ENCODE peak calls at places on chromosome 2, in ten cellular contexts. One of them, this sample, is unnamed.

GRCh38 chr2:123738643-123739042 is 286.4 kb upstream of the CNTNAP5 start:
- DNase-seq in CD8-positive, alpha-beta memory T cell: no peak
- DNase-seq in foreskin keratinocyte: peak
- DNase-seq in astrocyte: no peak
- DNase-seq in hepatocyte: peak
- DNase-seq in lower lobe of right lung: no peak
- DNase-seq in heart left ventricle: no peak
- DNase-seq in GM12878: no peak
- DNase-seq in endodermal cell: no peak
- DNase-seq in right lobe of liver: no peak
- DNase-seq in this sample: no peak

GRCh38 chr2:236578411-236578846 is 8.8 kb downstream of the ACKR3 start:
- DNase-seq in CD8-positive, alpha-beta memory T cell: no peak
- DNase-seq in foreskin keratinocyte: no peak
- DNase-seq in astrocyte: no peak
- DNase-seq in hepatocyte: no peak
- DNase-seq in lower lobe of right lung: no peak
- DNase-seq in heart left ventricle: no peak
- DNase-seq in GM12878: no peak
- DNase-seq in endodermal cell: no peak
- DNase-seq in right lobe of liver: no peak
- DNase-seq in this sample: no peak

GRCh38 chr2:133444411-133444934 is 123.8 kb downstream of the NCKAP5 start:
- DNase-seq in CD8-positive, alpha-beta memory T cell: no peak
- DNase-seq in foreskin keratinocyte: no peak
- DNase-seq in astrocyte: no peak
- DNase-seq in hepatocyte: no peak
- DNase-seq in lower lobe of right lung: no peak
- DNase-seq in heart left ventricle: no peak
- DNase-seq in GM12878: no peak
- DNase-seq in endodermal cell: no peak
- DNase-seq in right lobe of liver: no peak
- DNase-seq in this sample: no peak

GRCh38 chr2:65916177-65916576 is 483.8 kb upstream of the SPRED2 start:
- DNase-seq in CD8-positive, alpha-beta memory T cell: no peak
- DNase-seq in foreskin keratinocyte: no peak
- DNase-seq in astrocyte: no peak
- DNase-seq in hepatocyte: no peak
- DNase-seq in lower lobe of right lung: no peak
- DNase-seq in heart left ventricle: no peak
- DNase-seq in GM12878: no peak
- DNase-seq in endodermal cell: no peak
- DNase-seq in right lobe of liver: no peak
- DNase-seq in this sample: no peak

GRCh38 chr2:145221032-145221431 is 701.1 kb upstream of the ZEB2 start:
- DNase-seq in CD8-positive, alpha-beta memory T cell: no peak
- DNase-seq in foreskin keratinocyte: no peak
- DNase-seq in astrocyte: no peak
- DNase-seq in hepatocyte: no peak
- DNase-seq in lower lobe of right lung: no peak
- DNase-seq in heart left ventricle: no peak
- DNase-seq in GM12878: no peak
- DNase-seq in endodermal cell: no peak
- DNase-seq in right lobe of liver: no peak
- DNase-seq in this sample: no peak

GRCh38 chr2:127139766-127140165 is 32.8 kb upstream of the BIN1 start:
- DNase-seq in CD8-positive, alpha-beta memory T cell: no peak
- DNase-seq in foreskin keratinocyte: peak
- DNase-seq in astrocyte: no peak
- DNase-seq in hepatocyte: no peak
- DNase-seq in lower lobe of right lung: no peak
- DNase-seq in heart left ventricle: no peak
- DNase-seq in GM12878: no peak
- DNase-seq in endodermal cell: no peak
- DNase-seq in right lobe of liver: no peak
- DNase-seq in this sample: no peak

GRCh38 chr2:159562248-159562647 is 54.1 kb downstream of the BAZ2B start:
- DNase-seq in CD8-positive, alpha-beta memory T cell: no peak
- DNase-seq in foreskin keratinocyte: no peak
- DNase-seq in astrocyte: peak
- DNase-seq in hepatocyte: no peak
- DNase-seq in lower lobe of right lung: no peak
- DNase-seq in heart left ventricle: no peak
- DNase-seq in GM12878: no peak
- DNase-seq in endodermal cell: no peak
- DNase-seq in right lobe of liver: no peak
- DNase-seq in this sample: no peak

GRCh38 chr2:33457588-33458247 is 18.7 kb upstream of the RASGRP3 start:
- DNase-seq in CD8-positive, alpha-beta memory T cell: no peak
- DNase-seq in foreskin keratinocyte: peak
- DNase-seq in astrocyte: peak
- DNase-seq in hepatocyte: peak
- DNase-seq in lower lobe of right lung: no peak
- DNase-seq in heart left ventricle: peak
- DNase-seq in GM12878: no peak
- DNase-seq in endodermal cell: peak
- DNase-seq in right lobe of liver: peak
- DNase-seq in this sample: no peak

GRCh38 chr2:132733119-132733518 is 63.1 kb upstream of the LYPD1 start:
- DNase-seq in CD8-positive, alpha-beta memory T cell: no peak
- DNase-seq in foreskin keratinocyte: no peak
- DNase-seq in astrocyte: peak
- DNase-seq in hepatocyte: no peak
- DNase-seq in lower lobe of right lung: no peak
- DNase-seq in heart left ventricle: no peak
- DNase-seq in GM12878: no peak
- DNase-seq in endodermal cell: no peak
- DNase-seq in right lobe of liver: no peak
- DNase-seq in this sample: no peak

GRCh38 chr2:46615555-46616487 is 136.5 kb downstream of the TMEM247 start:
- DNase-seq in CD8-positive, alpha-beta memory T cell: peak
- DNase-seq in foreskin keratinocyte: no peak
- DNase-seq in astrocyte: no peak
- DNase-seq in hepatocyte: peak
- DNase-seq in lower lobe of right lung: no peak
- DNase-seq in heart left ventricle: no peak
- DNase-seq in GM12878: no peak
- DNase-seq in endodermal cell: no peak
- DNase-seq in right lobe of liver: no peak
- DNase-seq in this sample: peak

DNA sequence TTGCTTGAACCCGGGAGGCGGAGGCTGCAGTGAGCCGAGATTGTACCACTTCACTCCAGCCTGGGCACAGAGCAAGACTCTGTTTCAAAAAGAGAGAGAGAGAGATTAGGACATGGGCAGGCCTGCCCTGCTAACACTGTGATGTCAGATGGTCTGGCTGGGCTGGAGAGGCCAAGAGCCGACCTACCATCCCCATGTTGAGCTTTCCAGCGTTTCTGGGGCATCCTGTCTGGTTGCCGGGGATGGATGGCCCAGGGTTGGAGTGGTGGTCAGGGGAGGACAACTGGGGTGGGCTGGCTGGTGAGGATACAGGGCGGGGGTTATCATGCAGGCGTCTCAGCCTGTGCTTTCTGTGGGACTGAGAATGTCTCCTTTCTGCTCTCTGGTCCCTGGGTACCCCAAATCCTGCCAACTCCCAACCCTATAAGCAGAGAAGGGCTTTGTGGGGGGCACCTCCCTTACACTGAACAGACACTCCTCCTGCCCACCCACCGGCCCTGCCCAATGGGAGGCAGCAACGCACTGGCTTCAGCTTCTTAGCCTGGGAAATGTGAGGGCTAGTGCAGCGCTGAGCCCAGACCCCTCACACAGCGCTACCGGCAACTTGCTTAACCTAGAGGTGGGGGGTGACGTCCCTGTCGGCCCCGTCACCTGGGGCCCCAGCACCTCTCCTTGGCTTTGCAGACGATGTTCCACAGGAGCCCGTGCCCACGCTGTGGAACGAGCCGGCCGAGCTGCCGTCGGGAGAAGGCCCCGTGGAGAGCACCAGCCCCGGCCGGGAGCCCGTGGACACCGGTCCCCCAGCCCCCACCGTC is 5.4 kb downstream of the SNORC start:
- DNase-seq in CD8-positive, alpha-beta memory T cell: no peak
- DNase-seq in foreskin keratinocyte: no peak
- DNase-seq in astrocyte: no peak
- DNase-seq in hepatocyte: peak
- DNase-seq in lower lobe of right lung: no peak
- DNase-seq in heart left ventricle: no peak
- DNase-seq in GM12878: no peak
- DNase-seq in endodermal cell: peak
- DNase-seq in right lobe of liver: no peak
- DNase-seq in this sample: peak
- H3K27ac ChIP-seq in CD8-positive, alpha-beta memory T cell: no peak
- H3K27ac ChIP-seq in foreskin keratinocyte: no peak
- H3K27ac ChIP-seq in astrocyte: no peak
- H3K27ac ChIP-seq in hepatocyte: no peak
- H3K27ac ChIP-seq in lower lobe of right lung: no peak
- H3K27ac ChIP-seq in heart left ventricle: no peak
- H3K27ac ChIP-seq in GM12878: no peak
- H3K27ac ChIP-seq in endodermal cell: no peak
- H3K27ac ChIP-seq in right lobe of liver: peak
- H3K27ac ChIP-seq in this sample: peak

GRCh38 chr2:222865301-222865700 is 4.5 kb downstream of the ACSL3 start:
- DNase-seq in CD8-positive, alpha-beta memory T cell: no peak
- DNase-seq in foreskin keratinocyte: no peak
- DNase-seq in astrocyte: no peak
- DNase-seq in hepatocyte: no peak
- DNase-seq in lower lobe of right lung: no peak
- DNase-seq in heart left ventricle: no peak
- DNase-seq in GM12878: no peak
- DNase-seq in endodermal cell: no peak
- DNase-seq in right lobe of liver: no peak
- DNase-seq in this sample: no peak

GRCh38 chr2:222862915-222863544 is 2.2 kb downstream of the ACSL3 start:
- DNase-seq in CD8-positive, alpha-beta memory T cell: no peak
- DNase-seq in foreskin keratinocyte: no peak
- DNase-seq in astrocyte: no peak
- DNase-seq in hepatocyte: no peak
- DNase-seq in lower lobe of right lung: no peak
- DNase-seq in heart left ventricle: no peak
- DNase-seq in GM12878: no peak
- DNase-seq in endodermal cell: no peak
- DNase-seq in right lobe of liver: no peak
- DNase-seq in this sample: no peak

GRCh38 chr2:222862068-222862914 is 1.5 kb downstream of the ACSL3 start:
- DNase-seq in CD8-positive, alpha-beta memory T cell: peak
- DNase-seq in foreskin keratinocyte: no peak
- DNase-seq in astrocyte: no peak
- DNase-seq in hepatocyte: peak
- DNase-seq in lower lobe of right lung: no peak
- DNase-seq in heart left ventricle: no peak
- DNase-seq in GM12878: no peak
- DNase-seq in endodermal cell: no peak
- DNase-seq in right lobe of liver: no peak
- DNase-seq in this sample: no peak

GRCh38 chr2:222866358-222866960 is 5.6 kb downstream of the ACSL3 start:
- DNase-seq in CD8-positive, alpha-beta memory T cell: no peak
- DNase-seq in foreskin keratinocyte: no peak
- DNase-seq in astrocyte: no peak
- DNase-seq in hepatocyte: no peak
- DNase-seq in lower lobe of right lung: no peak
- DNase-seq in heart left ventricle: peak
- DNase-seq in GM12878: peak
- DNase-seq in endodermal cell: no peak
- DNase-seq in right lobe of liver: no peak
- DNase-seq in this sample: no peak

DNA sequence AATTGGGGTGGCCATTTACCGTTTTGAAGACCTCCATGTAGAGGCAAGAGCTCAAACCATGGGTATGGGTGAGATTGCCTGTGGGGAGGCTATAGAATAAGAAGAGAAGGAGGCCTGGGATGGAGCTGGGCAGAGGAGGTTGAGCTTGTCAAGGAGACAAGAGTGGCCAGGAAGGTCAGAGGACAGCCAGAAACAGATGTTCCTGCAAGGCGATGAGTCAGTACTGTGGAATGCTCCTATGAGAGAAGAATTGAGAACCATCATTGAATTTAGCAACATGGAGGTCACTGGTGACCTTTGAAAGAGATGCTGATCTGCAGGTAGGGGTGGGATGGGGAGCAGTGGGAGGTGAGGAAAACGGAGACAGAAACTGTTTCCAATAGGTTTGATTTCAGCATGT is 3.5 kb downstream of the ACSL3 start:
- DNase-seq in CD8-positive, alpha-beta memory T cell: no peak
- DNase-seq in foreskin keratinocyte: no peak
- DNase-seq in astrocyte: peak
- DNase-seq in hepatocyte: peak
- DNase-seq in lower lobe of right lung: no peak
- DNase-seq in heart left ventricle: no peak
- DNase-seq in GM12878: no peak
- DNase-seq in endodermal cell: peak
- DNase-seq in right lobe of liver: no peak
- DNase-seq in this sample: no peak
- H3K27ac ChIP-seq in CD8-positive, alpha-beta memory T cell: no peak
- H3K27ac ChIP-seq in foreskin keratinocyte: no peak
- H3K27ac ChIP-seq in astrocyte: peak
- H3K27ac ChIP-seq in hepatocyte: no peak
- H3K27ac ChIP-seq in lower lobe of right lung: no peak
- H3K27ac ChIP-seq in heart left ventricle: peak
- H3K27ac ChIP-seq in GM12878: no peak
- H3K27ac ChIP-seq in endodermal cell: no peak
- H3K27ac ChIP-seq in right lobe of liver: no peak
- H3K27ac ChIP-seq in this sample: peak

GRCh38 chr2:109128048-109128465 is 948 bp upstream of the SH3RF3 start:
- DNase-seq in CD8-positive, alpha-beta memory T cell: peak
- DNase-seq in foreskin keratinocyte: peak
- DNase-seq in astrocyte: peak
- DNase-seq in hepatocyte: peak
- DNase-seq in lower lobe of right lung: peak
- DNase-seq in heart left ventricle: peak
- DNase-seq in GM12878: no peak
- DNase-seq in endodermal cell: peak
- DNase-seq in right lobe of liver: peak
- DNase-seq in this sample: peak
- H3K27ac ChIP-seq in CD8-positive, alpha-beta memory T cell: no peak
- H3K27ac ChIP-seq in foreskin keratinocyte: no peak
- H3K27ac ChIP-seq in astrocyte: peak
- H3K27ac ChIP-seq in hepatocyte: no peak
- H3K27ac ChIP-seq in lower lobe of right lung: peak
- H3K27ac ChIP-seq in heart left ventricle: peak
- H3K27ac ChIP-seq in GM12878: no peak
- H3K27ac ChIP-seq in endodermal cell: no peak
- H3K27ac ChIP-seq in right lobe of liver: peak
- H3K27ac ChIP-seq in this sample: no peak

DNA sequence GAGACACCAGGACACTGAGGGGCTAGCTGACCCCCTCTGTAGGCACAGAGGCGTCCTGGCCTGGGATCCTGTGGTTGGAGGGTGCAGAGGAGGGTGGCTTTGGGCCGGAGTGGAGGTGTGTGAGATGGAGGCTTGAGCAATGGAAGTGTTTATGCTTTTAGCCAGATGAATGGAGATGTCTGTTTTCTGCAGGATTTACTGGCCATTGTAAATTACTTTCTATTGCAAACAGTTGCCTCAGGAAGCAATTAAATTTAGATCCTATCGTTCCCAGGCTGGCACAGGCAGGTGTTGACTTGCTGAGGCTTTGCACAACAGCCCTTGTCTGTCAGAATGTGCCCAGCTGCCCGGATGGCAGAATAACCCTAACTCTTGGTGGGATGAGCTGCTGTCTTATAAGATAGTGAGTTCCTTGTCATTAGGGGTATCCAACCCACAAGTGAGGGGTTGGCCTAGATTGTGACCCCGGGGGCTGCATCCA is 1.8 kb upstream of the ARID5A start:
- DNase-seq in CD8-positive, alpha-beta memory T cell: no peak
- DNase-seq in foreskin keratinocyte: peak
- DNase-seq in astrocyte: no peak
- DNase-seq in hepatocyte: no peak
- DNase-seq in lower lobe of right lung: no peak
- DNase-seq in heart left ventricle: no peak
- DNase-seq in GM12878: no peak
- DNase-seq in endodermal cell: no peak
- DNase-seq in right lobe of liver: peak
- DNase-seq in this sample: no peak
- H3K27ac ChIP-seq in CD8-positive, alpha-beta memory T cell: no peak
- H3K27ac ChIP-seq in foreskin keratinocyte: no peak
- H3K27ac ChIP-seq in astrocyte: no peak
- H3K27ac ChIP-seq in hepatocyte: no peak
- H3K27ac ChIP-seq in lower lobe of right lung: no peak
- H3K27ac ChIP-seq in heart left ventricle: peak
- H3K27ac ChIP-seq in GM12878: no peak
- H3K27ac ChIP-seq in endodermal cell: no peak
- H3K27ac ChIP-seq in right lobe of liver: no peak
- H3K27ac ChIP-seq in this sample: no peak

This sample was measured in substantia nigra.